ENCODE peak calls at places on chromosomes 5 and 9, in four cellular contexts. N, Z, E and V are unnamed samples.

GRCh38 chr9:87889065-87889881 is 6.6 kb downstream of the SPATA31E1 start:
- DNase-seq in N (no peak), E (no peak), Z (no peak), V (no peak)

GRCh38 chr5:139651863-139652787 is 4.0 kb downstream of the CXXC5 start:
- DNase-seq in Z (peak), E (peak), N (peak), V (no peak)

GRCh38 chr9:107260437-107261081 is 22.5 kb upstream of the RAD23B start:
- DNase-seq in N (peak), E (no peak), Z (no peak), V (no peak)

GRCh38 chr9:91515074-91515687 is 91.5 kb upstream of the NFIL3 start:
- DNase-seq in N (peak), Z (peak), E (no peak), V (no peak)

GRCh38 chr5:181045316-181045715 is 5.2 kb downstream of the BTNL9 start:
- DNase-seq in Z (no peak), E (no peak), N (no peak), V (no peak)

GRCh38 chr9:99822596-99823391 is 1.1 kb downstream of the NR4A3 start:
- DNase-seq in E (no peak), N (peak), Z (no peak), V (no peak)

GRCh38 chr9:95197692-95198271 is 119.7 kb downstream of the FANCC start:
- DNase-seq in E (no peak), N (no peak), Z (no peak), V (no peak)

GRCh38 chr5:137016783-137017324 is 482.3 kb downstream of the SPOCK1 start:
- DNase-seq in Z (no peak), E (no peak), N (no peak), V (no peak)

GRCh38 chr5:174935854-174936474 is 211.6 kb downstream of the MSX2 start:
- DNase-seq in N (peak), E (peak), Z (peak), V (peak)

GRCh38 chr9:136439550-136440408 is at the start of gene INPP5E:
- DNase-seq in N (peak), E (peak), Z (peak), V (no peak)

GRCh38 chr5:150055707-150056443 is 30.5 kb downstream of the CSF1R start:
- DNase-seq in N (no peak), E (no peak), Z (no peak), V (no peak)

GRCh38 chr9:87880683-87881082 is 2.0 kb upstream of the SPATA31E1 start:
- DNase-seq in Z (no peak), E (no peak), N (no peak), V (no peak)

GRCh38 chr9:69140123-69140741 is 33.8 kb upstream of the TJP2 start:
- DNase-seq in Z (no peak), E (no peak), N (no peak), V (no peak)

GRCh38 chr9:19926774-19927173 is 137.9 kb upstream of the SLC24A2 start:
- DNase-seq in N (no peak), E (no peak), Z (no peak), V (no peak)

GRCh38 chr9:131812116-131812790 is 72.4 kb upstream of the RAPGEF1 start:
- DNase-seq in Z (no peak), E (no peak), N (no peak), V (no peak)

GRCh38 chr5:181242031-181242451 is 1.7 kb downstream of the RACK1 start:
- DNase-seq in Z (no peak), E (no peak), N (no peak), V (no peak)

GRCh38 chr5:173786296-173787187 is 101.6 kb upstream of the CPEB4 start:
- DNase-seq in Z (no peak), E (no peak), N (peak), V (no peak)

GRCh38 chr5:170691623-170692022 is 91.9 kb upstream of the GABRP start:
- DNase-seq in E (no peak), N (no peak), Z (no peak), V (no peak)